ENCODE peak calls at places on chromosomes 12 and 14, in nine cellular contexts. One of them, this sample, is unnamed.

GRCh38 chr12:109814600-109814999 is 18.6 kb downstream of the TRPV4 start:
- ATAC-seq in HCT116: no peak
- ATAC-seq in upper lobe of left lung: no peak
- ATAC-seq in right lobe of liver: no peak
- ATAC-seq in A549: no peak
- ATAC-seq in gastrocnemius medialis: no peak
- ATAC-seq in IMR-90: no peak
- ATAC-seq in heart left ventricle: no peak
- ATAC-seq in HepG2: no peak
- ATAC-seq in this sample: no peak

GRCh38 chr12:102833687-102834435 is 83.2 kb downstream of the PAH start:
- ATAC-seq in HCT116: no peak
- ATAC-seq in upper lobe of left lung: no peak
- ATAC-seq in right lobe of liver: peak; percentile 89
- ATAC-seq in A549: peak; percentile 66
- ATAC-seq in gastrocnemius medialis: no peak
- ATAC-seq in IMR-90: no peak
- ATAC-seq in heart left ventricle: no peak
- ATAC-seq in HepG2: peak; percentile 89
- ATAC-seq in this sample: no peak

GRCh38 chr12:132872975-132873421 is 14.4 kb downstream of the CHFR start:
- ATAC-seq in HCT116: no peak
- ATAC-seq in upper lobe of left lung: no peak
- ATAC-seq in right lobe of liver: no peak
- ATAC-seq in A549: peak; percentile 11
- ATAC-seq in gastrocnemius medialis: no peak
- ATAC-seq in IMR-90: no peak
- ATAC-seq in heart left ventricle: no peak
- ATAC-seq in HepG2: no peak
- ATAC-seq in this sample: no peak

GRCh38 chr14:59028476-59029202 is 159.8 kb upstream of the DAAM1 start:
- ATAC-seq in HCT116: peak; percentile 98
- ATAC-seq in upper lobe of left lung: peak; percentile 81
- ATAC-seq in right lobe of liver: peak; percentile 99
- ATAC-seq in A549: peak; percentile 97
- ATAC-seq in gastrocnemius medialis: peak; percentile 56
- ATAC-seq in IMR-90: peak; percentile 99
- ATAC-seq in heart left ventricle: no peak
- ATAC-seq in HepG2: peak; percentile 97
- ATAC-seq in this sample: peak; percentile 77

GRCh38 chr12:663293-663871 is at the start of gene NINJ2:
- ATAC-seq in HCT116: no peak
- ATAC-seq in upper lobe of left lung: peak; percentile 41
- ATAC-seq in right lobe of liver: peak; percentile 69
- ATAC-seq in A549: no peak
- ATAC-seq in gastrocnemius medialis: peak; percentile 10
- ATAC-seq in IMR-90: no peak
- ATAC-seq in heart left ventricle: peak; percentile 8
- ATAC-seq in HepG2: peak; percentile 55
- ATAC-seq in this sample: peak; percentile 16

GRCh38 chr14:68747366-68747765 is 45.5 kb downstream of the ZFP36L1 start:
- ATAC-seq in HCT116: no peak
- ATAC-seq in upper lobe of left lung: no peak
- ATAC-seq in right lobe of liver: no peak
- ATAC-seq in A549: no peak
- ATAC-seq in gastrocnemius medialis: no peak
- ATAC-seq in IMR-90: no peak
- ATAC-seq in heart left ventricle: no peak
- ATAC-seq in HepG2: peak; percentile 34
- ATAC-seq in this sample: no peak

GRCh38 chr12:97912943-97913342 is 450.3 kb downstream of the RMST start:
- ATAC-seq in HCT116: no peak
- ATAC-seq in upper lobe of left lung: no peak
- ATAC-seq in right lobe of liver: peak; percentile 86
- ATAC-seq in A549: no peak
- ATAC-seq in gastrocnemius medialis: peak; percentile 14
- ATAC-seq in IMR-90: no peak
- ATAC-seq in heart left ventricle: no peak
- ATAC-seq in HepG2: no peak
- ATAC-seq in this sample: peak; percentile 28

GRCh38 chr12:549476-550082 is 89.8 kb downstream of the B4GALNT3 start:
- ATAC-seq in HCT116: no peak
- ATAC-seq in upper lobe of left lung: no peak
- ATAC-seq in right lobe of liver: no peak
- ATAC-seq in A549: no peak
- ATAC-seq in gastrocnemius medialis: no peak
- ATAC-seq in IMR-90: no peak
- ATAC-seq in heart left ventricle: peak; percentile 26
- ATAC-seq in HepG2: no peak
- ATAC-seq in this sample: no peak

GRCh38 chr14:60221441-60221840 is 27.6 kb upstream of the PPM1A start:
- ATAC-seq in HCT116: no peak
- ATAC-seq in upper lobe of left lung: no peak
- ATAC-seq in right lobe of liver: no peak
- ATAC-seq in A549: no peak
- ATAC-seq in gastrocnemius medialis: no peak
- ATAC-seq in IMR-90: no peak
- ATAC-seq in heart left ventricle: no peak
- ATAC-seq in HepG2: no peak
- ATAC-seq in this sample: no peak

GRCh38 chr14:51860836-51861583 is 598 bp downstream of the GNG2 start:
- ATAC-seq in HCT116: no peak
- ATAC-seq in upper lobe of left lung: peak; percentile 57
- ATAC-seq in right lobe of liver: peak; percentile 30
- ATAC-seq in A549: no peak
- ATAC-seq in gastrocnemius medialis: peak; percentile 30
- ATAC-seq in IMR-90: peak; percentile 58
- ATAC-seq in heart left ventricle: no peak
- ATAC-seq in HepG2: no peak
- ATAC-seq in this sample: no peak

GRCh38 chr12:123614531-123614930 is 12.6 kb downstream of the DDX55 start:
- ATAC-seq in HCT116: no peak
- ATAC-seq in upper lobe of left lung: no peak
- ATAC-seq in right lobe of liver: peak; percentile 35
- ATAC-seq in A549: no peak
- ATAC-seq in gastrocnemius medialis: no peak
- ATAC-seq in IMR-90: peak; percentile 67
- ATAC-seq in heart left ventricle: no peak
- ATAC-seq in HepG2: no peak
- ATAC-seq in this sample: no peak

GRCh38 chr14:33938131-33938949 is 12.5 kb downstream of the EGLN3 start:
- ATAC-seq in HCT116: peak; percentile 97
- ATAC-seq in upper lobe of left lung: peak; percentile 51
- ATAC-seq in right lobe of liver: peak; percentile 87
- ATAC-seq in A549: peak; percentile 96
- ATAC-seq in gastrocnemius medialis: peak; percentile 92
- ATAC-seq in IMR-90: no peak
- ATAC-seq in heart left ventricle: peak; percentile 95
- ATAC-seq in HepG2: peak; percentile 89
- ATAC-seq in this sample: peak; percentile 96

GRCh38 chr14:67532998-67533753 is at the start of gene PLEKHH1:
- ATAC-seq in HCT116: peak; percentile 91
- ATAC-seq in upper lobe of left lung: peak; percentile 96
- ATAC-seq in right lobe of liver: peak; percentile 99
- ATAC-seq in A549: peak; percentile 96
- ATAC-seq in gastrocnemius medialis: peak; percentile 86
- ATAC-seq in IMR-90: peak; percentile 99
- ATAC-seq in heart left ventricle: peak; percentile 97
- ATAC-seq in HepG2: peak; percentile 90
- ATAC-seq in this sample: peak; percentile 95

GRCh38 chr14:33634631-33635030 is 316.2 kb downstream of the EGLN3 start:
- ATAC-seq in HCT116: no peak
- ATAC-seq in upper lobe of left lung: no peak
- ATAC-seq in right lobe of liver: no peak
- ATAC-seq in A549: no peak
- ATAC-seq in gastrocnemius medialis: no peak
- ATAC-seq in IMR-90: no peak
- ATAC-seq in heart left ventricle: no peak
- ATAC-seq in HepG2: no peak
- ATAC-seq in this sample: no peak

GRCh38 chr14:91105673-91106072 is 8.2 kb upstream of the DGLUCY start:
- ATAC-seq in HCT116: no peak
- ATAC-seq in upper lobe of left lung: no peak
- ATAC-seq in right lobe of liver: no peak
- ATAC-seq in A549: no peak
- ATAC-seq in gastrocnemius medialis: no peak
- ATAC-seq in IMR-90: no peak
- ATAC-seq in heart left ventricle: no peak
- ATAC-seq in HepG2: no peak
- ATAC-seq in this sample: no peak

GRCh38 chr12:70660620-70661219 is 23.5 kb upstream of the PTPRB start:
- ATAC-seq in HCT116: peak; percentile 73
- ATAC-seq in upper lobe of left lung: peak; percentile 67
- ATAC-seq in right lobe of liver: no peak
- ATAC-seq in A549: peak; percentile 56
- ATAC-seq in gastrocnemius medialis: peak; percentile 69
- ATAC-seq in IMR-90: no peak
- ATAC-seq in heart left ventricle: peak; percentile 77
- ATAC-seq in HepG2: no peak
- ATAC-seq in this sample: peak; percentile 48

GRCh38 chr12:111785651-111786050 is 18.9 kb downstream of the ALDH2 start:
- ATAC-seq in HCT116: no peak
- ATAC-seq in upper lobe of left lung: no peak
- ATAC-seq in right lobe of liver: no peak
- ATAC-seq in A549: no peak
- ATAC-seq in gastrocnemius medialis: no peak
- ATAC-seq in IMR-90: no peak
- ATAC-seq in heart left ventricle: no peak
- ATAC-seq in HepG2: no peak
- ATAC-seq in this sample: no peak

GRCh38 chr12:58433969-58434368 is 486.3 kb downstream of the LRIG3 start:
- ATAC-seq in HCT116: peak; percentile 83
- ATAC-seq in upper lobe of left lung: no peak
- ATAC-seq in right lobe of liver: no peak
- ATAC-seq in A549: no peak
- ATAC-seq in gastrocnemius medialis: no peak
- ATAC-seq in IMR-90: no peak
- ATAC-seq in heart left ventricle: no peak
- ATAC-seq in HepG2: no peak
- ATAC-seq in this sample: no peak

GRCh38 chr12:65695077-65695865 is 129.0 kb upstream of the HMGA2 start:
- ATAC-seq in HCT116: peak; percentile 88
- ATAC-seq in upper lobe of left lung: peak; percentile 46
- ATAC-seq in right lobe of liver: peak; percentile 93
- ATAC-seq in A549: peak; percentile 95
- ATAC-seq in gastrocnemius medialis: no peak
- ATAC-seq in IMR-90: peak; percentile 87
- ATAC-seq in heart left ventricle: no peak
- ATAC-seq in HepG2: peak; percentile 59
- ATAC-seq in this sample: no peak

GRCh38 chr14:98965061-98965460 is 306.9 kb downstream of the BCL11B start:
- ATAC-seq in HCT116: no peak
- ATAC-seq in upper lobe of left lung: no peak
- ATAC-seq in right lobe of liver: no peak
- ATAC-seq in A549: no peak
- ATAC-seq in gastrocnemius medialis: no peak
- ATAC-seq in IMR-90: no peak
- ATAC-seq in heart left ventricle: no peak
- ATAC-seq in HepG2: no peak
- ATAC-seq in this sample: no peak

GRCh38 chr12:106081606-106082005 is 57.1 kb downstream of the NUAK1 start:
- ATAC-seq in HCT116: no peak
- ATAC-seq in upper lobe of left lung: no peak
- ATAC-seq in right lobe of liver: peak; percentile 12
- ATAC-seq in A549: no peak
- ATAC-seq in gastrocnemius medialis: no peak
- ATAC-seq in IMR-90: peak; percentile 10
- ATAC-seq in heart left ventricle: no peak
- ATAC-seq in HepG2: no peak
- ATAC-seq in this sample: no peak
- H3K27ac ChIP-seq in HCT116: no peak overlapping the region
- H3K27ac ChIP-seq in upper lobe of left lung: peak overlapping the region; percentile 19
- H3K27ac ChIP-seq in right lobe of liver: no peak overlapping the region
- H3K27ac ChIP-seq in A549: peak overlapping the region; percentile 87
- H3K27ac ChIP-seq in gastrocnemius medialis: no peak overlapping the region
- H3K27ac ChIP-seq in IMR-90: peak overlapping the region; percentile 58
- H3K27ac ChIP-seq in heart left ventricle: peak overlapping the region; percentile 37
- H3K27ac ChIP-seq in HepG2: no peak overlapping the region
- H3K27ac ChIP-seq in this sample: peak overlapping the region; percentile 9

GRCh38 chr14:74492413-74493342 is at the start of gene NPC2:
- ATAC-seq in HCT116: peak; percentile 13
- ATAC-seq in upper lobe of left lung: peak; percentile 10
- ATAC-seq in right lobe of liver: no peak
- ATAC-seq in A549: no peak
- ATAC-seq in gastrocnemius medialis: peak; percentile 9
- ATAC-seq in IMR-90: no peak
- ATAC-seq in heart left ventricle: no peak
- ATAC-seq in HepG2: peak; percentile 75
- ATAC-seq in this sample: no peak
- TF ChIP-seq POLR2A in HCT116: no peak
- TF ChIP-seq POLR2A in upper lobe of left lung: no peak
- TF ChIP-seq POLR2A in right lobe of liver: peak; percentile 74
- TF ChIP-seq POLR2A in A549: peak; percentile 54
- TF ChIP-seq POLR2A in gastrocnemius medialis: peak; percentile 63
- TF ChIP-seq POLR2A in IMR-90: no peak
- TF ChIP-seq POLR2A in heart left ventricle: no peak
- TF ChIP-seq POLR2A in HepG2: peak; percentile 81
- TF ChIP-seq POLR2A in this sample: peak; percentile 57

DNA sequence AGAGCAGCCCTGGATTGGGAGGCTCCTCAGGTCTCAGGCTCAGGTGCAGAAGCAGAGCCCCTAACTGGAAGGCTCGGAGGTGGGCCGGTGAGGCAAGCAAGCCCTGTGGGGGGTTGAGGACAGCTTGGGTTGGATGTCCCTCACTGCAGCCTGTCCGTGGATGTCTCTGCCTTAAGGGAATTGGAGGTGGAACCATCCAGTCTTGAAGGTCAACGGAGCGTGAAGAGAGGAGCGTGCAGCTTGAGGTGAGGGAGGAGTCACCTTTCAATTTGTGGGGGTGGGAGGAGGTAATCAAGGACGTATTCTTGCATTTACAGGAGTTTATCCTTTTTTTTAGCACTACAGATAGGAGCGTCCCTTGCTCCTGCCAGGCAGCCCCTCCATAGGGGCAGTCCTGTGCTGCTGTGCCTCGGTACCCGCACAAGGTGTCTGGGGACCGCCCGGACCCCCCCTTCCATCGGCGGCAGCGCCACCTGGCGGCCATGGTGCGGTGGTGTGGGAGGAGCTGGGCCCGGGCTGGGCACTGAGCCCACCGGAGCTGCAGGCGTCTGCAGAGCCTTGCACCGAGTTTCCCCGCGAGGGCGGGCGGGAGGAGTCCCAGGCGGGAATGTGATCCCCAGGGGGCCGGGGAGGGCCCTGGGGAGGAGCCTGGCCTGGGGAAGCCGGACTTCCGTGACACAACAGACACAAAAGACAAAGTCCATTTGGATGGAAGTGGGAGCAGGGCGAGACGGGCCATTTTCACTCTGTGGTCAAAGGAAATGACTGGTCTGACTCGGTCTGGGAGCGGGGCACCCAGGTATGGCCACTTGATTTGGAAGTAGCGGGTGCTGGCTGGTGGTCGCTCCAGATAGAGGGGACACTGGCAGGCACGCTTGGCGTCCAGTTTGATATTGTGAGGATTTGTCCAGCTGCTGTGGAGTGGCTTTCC is 884 bp downstream of the DNAJC22 start:
- ATAC-seq in HCT116: peak; percentile 95
- ATAC-seq in upper lobe of left lung: peak; percentile 87
- ATAC-seq in right lobe of liver: peak; percentile 89
- ATAC-seq in A549: peak; percentile 84
- ATAC-seq in gastrocnemius medialis: peak; percentile 79
- ATAC-seq in IMR-90: peak; percentile 89
- ATAC-seq in heart left ventricle: peak; percentile 78
- ATAC-seq in HepG2: peak; percentile 92
- ATAC-seq in this sample: peak; percentile 72
- H3K27ac ChIP-seq in HCT116: peak overlapping the region; percentile 80
- H3K27ac ChIP-seq in upper lobe of left lung: no peak overlapping the region
- H3K27ac ChIP-seq in right lobe of liver: peak overlapping the region; percentile 37
- H3K27ac ChIP-seq in A549: peak overlapping the region; percentile 86
- H3K27ac ChIP-seq in gastrocnemius medialis: no peak overlapping the region
- H3K27ac ChIP-seq in IMR-90: peak overlapping the region; percentile 2
- H3K27ac ChIP-seq in heart left ventricle: no peak overlapping the region
- H3K27ac ChIP-seq in HepG2: peak overlapping the region; percentile 85
- H3K27ac ChIP-seq in this sample: no peak overlapping the region

GRCh38 chr12:91382081-91382543 is 199.5 kb upstream of the DCN start:
- ATAC-seq in HCT116: peak; percentile 80
- ATAC-seq in upper lobe of left lung: peak; percentile 93
- ATAC-seq in right lobe of liver: peak; percentile 94
- ATAC-seq in A549: peak; percentile 64
- ATAC-seq in gastrocnemius medialis: peak; percentile 83
- ATAC-seq in IMR-90: peak; percentile 67
- ATAC-seq in heart left ventricle: peak; percentile 80
- ATAC-seq in HepG2: peak; percentile 74
- ATAC-seq in this sample: peak; percentile 63
- TF ChIP-seq POLR2A in HCT116: no peak
- TF ChIP-seq POLR2A in upper lobe of left lung: no peak
- TF ChIP-seq POLR2A in right lobe of liver: no peak
- TF ChIP-seq POLR2A in A549: no peak
- TF ChIP-seq POLR2A in gastrocnemius medialis: no peak
- TF ChIP-seq POLR2A in IMR-90: peak; percentile 23
- TF ChIP-seq POLR2A in heart left ventricle: no peak
- TF ChIP-seq POLR2A in HepG2: no peak
- TF ChIP-seq POLR2A in this sample: no peak

This sample was measured in gastroesophageal sphincter.